ENCODE peak calls at places on chromosome 10, in five cellular contexts. I is stimulated activated CD8-positive, alpha-beta memory T cell treated with anti-CD3 and anti-CD28 coated beads, Interleukin-15, amount 100 ng/mL, for 24 hours; K is cardiac muscle cell; A is T-cell; G is heart left ventricle. U is an unnamed sample.

GRCh38 chr10:35409094-35409582 is 72.8 kb downstream of the CCNY start:
- DNase-seq in I (no peak), G (no peak), K (no peak), A (no peak), U (no peak)

GRCh38 chr10:106043833-106044232 is 1120.7 kb downstream of the SORCS1 start:
- DNase-seq in K (no peak), A (no peak), I (no peak), G (no peak), U (no peak)

GRCh38 chr10:80158598-80159127 is 26.1 kb downstream of the PLAC9 start:
- DNase-seq in A (no peak), I (no peak), K (no peak), G (peak; percentile 89), U (peak; percentile 20)

GRCh38 chr10:111879964-111880363 is 303.6 kb downstream of the GPAM start:
- DNase-seq in I (no peak), A (no peak), G (no peak), K (no peak), U (no peak)

GRCh38 chr10:48606530-48607355 is 1.9 kb upstream of the ARHGAP22 start:
- DNase-seq in K (no peak), I (no peak), A (no peak), G (no peak), U (no peak)

GRCh38 chr10:108064856-108065255 is 900.4 kb upstream of the SORCS1 start:
- DNase-seq in A (no peak), I (no peak), G (no peak), K (no peak), U (no peak)

GRCh38 chr10:102121739-102122372 is 1.7 kb upstream of the LDB1 start:
- DNase-seq in K (peak; percentile 51), A (no peak), G (no peak), I (no peak), U (no peak)

GRCh38 chr10:30098624-30099023 is 39.2 kb upstream of the JCAD start:
- DNase-seq in K (no peak), I (no peak), G (no peak), A (no peak), U (no peak)

GRCh38 chr10:59622320-59622901 is 87.2 kb downstream of the SLC16A9 start:
- DNase-seq in I (no peak), K (peak; percentile 70), A (no peak), G (peak; percentile 67), U (peak; percentile 30)

GRCh38 chr10:121708921-121709625 is 110.8 kb upstream of the FGFR2 start:
- DNase-seq in A (no peak), K (no peak), G (no peak), I (no peak), U (peak; percentile 29)

GRCh38 chr10:106540606-106541005 is 623.9 kb downstream of the SORCS1 start:
- DNase-seq in G (no peak), K (no peak), A (no peak), I (no peak), U (no peak)

GRCh38 chr10:29189272-29189671 is 99.6 kb upstream of the LYZL1 start:
- DNase-seq in G (no peak), A (no peak), I (no peak), K (no peak), U (no peak)

GRCh38 chr10:73888514-73888913 is 14.2 kb upstream of the CAMK2G start:
- DNase-seq in I (no peak), G (no peak), A (no peak), K (no peak), U (no peak)

GRCh38 chr10:47441973-47442750 is 41.8 kb downstream of the ANXA8 start:
- DNase-seq in A (no peak), G (no peak), I (no peak), K (no peak), U (no peak)